ENCODE peak calls at places on chromosomes 6 and 20, in nine cellular contexts. D, Q, B, N, K, Z, H, C and U are unnamed samples.

GRCh38 chr6:163955131-163955530 is 540.6 kb downstream of the QKI start:
- DNase-seq in C (no peak), Q (no peak), Z (no peak), H (no peak), K (no peak), N (no peak), D (no peak), B (no peak), U (no peak)

GRCh38 chr6:1240766-1241165 is 71.1 kb upstream of the FOXQ1 start:
- DNase-seq in N (no peak), Z (no peak), Q (peak), H (no peak), B (no peak), C (no peak), D (no peak), K (no peak), U (no peak)

GRCh38 chr20:17611540-17612286 is 41.8 kb downstream of the DSTN start:
- DNase-seq in H (peak), D (no peak), Q (peak), B (peak), C (peak), N (peak), Z (no peak), K (peak), U (peak)

GRCh38 chr20:19628570-19629134 is 129.4 kb upstream of the RIN2 start:
- DNase-seq in Z (peak), C (no peak), B (no peak), Q (peak), D (peak), K (no peak), H (peak), N (peak), U (no peak)

GRCh38 chr20:35465976-35466375 is 10.6 kb downstream of the CEP250 start:
- DNase-seq in Z (no peak), K (no peak), C (no peak), N (no peak), D (no peak), H (no peak), Q (no peak), B (no peak), U (no peak)

GRCh38 chr6:84728602-84729001 is 35.8 kb downstream of the TBX18 start:
- DNase-seq in Q (peak), D (no peak), B (no peak), H (no peak), K (no peak), C (no peak), N (peak), Z (no peak), U (no peak)

GRCh38 chr20:36528875-36529425 is 12.4 kb upstream of the MYL9 start:
- DNase-seq in B (no peak), Z (no peak), Q (no peak), N (no peak), H (no peak), C (no peak), K (no peak), D (no peak), U (no peak)

GRCh38 chr6:83853178-83853967 is at the start of gene RIPPLY2:
- DNase-seq in K (no peak), D (peak), B (peak), C (peak), N (peak), Q (no peak), H (peak), Z (no peak), U (peak)

GRCh38 chr6:134805163-134805562 is 144.7 kb downstream of the ALDH8A1 start:
- DNase-seq in H (no peak), D (no peak), C (no peak), B (no peak), Z (no peak), Q (no peak), N (no peak), K (no peak), U (no peak)

GRCh38 chr6:11975353-11975977 is 36.6 kb upstream of the HIVEP1 start:
- DNase-seq in B (peak), H (no peak), N (no peak), Z (peak), Q (no peak), K (no peak), D (no peak), C (no peak), U (no peak)

GRCh38 chr6:147390909-147391536 is 117.5 kb upstream of the SAMD5 start:
- DNase-seq in Q (peak), K (no peak), B (no peak), C (no peak), H (peak), D (peak), Z (no peak), N (no peak), U (peak)

GRCh38 chr6:138211048-138211581 is 7.2 kb downstream of the PBOV1 start:
- DNase-seq in D (no peak), Z (no peak), B (no peak), K (no peak), Q (no peak), N (no peak), C (no peak), H (no peak), U (peak)

GRCh38 chr6:169789146-169789943 is 37.9 kb downstream of the ERMARD start:
- DNase-seq in C (peak), H (peak), N (no peak), B (no peak), Q (no peak), D (no peak), Z (no peak), K (peak), U (no peak)

GRCh38 chr6:85404497-85405174 is 45.2 kb upstream of the NT5E start:
- DNase-seq in D (no peak), K (no peak), C (no peak), Z (no peak), Q (peak), B (peak), H (no peak), N (no peak), U (no peak)

GRCh38 chr20:23147964-23148720 is 62.0 kb upstream of the CD93 start:
- DNase-seq in D (no peak), C (peak), H (no peak), Z (no peak), Q (peak), K (peak), N (no peak), B (peak), U (no peak)